ENCODE peak calls at places on chromosomes 12 and 14, in six cellular contexts. U is endodermal cell, G is cardiac muscle cell, R is K562, Y is HCT116, V is gastrocnemius medialis. D is an unnamed sample. For H3K4me1, the result is how much of the 10 kb centered on the place peaks cover.

GRCh38 chr14:100108042-100108825 is 43.0 kb downstream of the EVL start:
- DNase-seq in U (peak), G (peak), R (peak), Y (peak), V (peak), D (peak)

GRCh38 chr12:107288414-107289125 is 195.2 kb upstream of the CRY1 start:
- DNase-seq in U (no peak), G (no peak), R (no peak), Y (no peak), V (no peak), D (peak)

GRCh38 chr14:101968186-101968585 is 3.8 kb downstream of the DYNC1H1 start:
- DNase-seq in U (no peak), G (no peak), R (no peak), Y (no peak), V (no peak), D (no peak)

GRCh38 chr12:129332286-129332685 is 479.0 kb downstream of the GLT1D1 start:
- DNase-seq in U (no peak), G (no peak), R (no peak), Y (no peak), V (no peak), D (no peak)

GRCh38 chr12:72189266-72189665 is 82.9 kb upstream of the TRHDE start:
- DNase-seq in U (no peak), G (no peak), R (no peak), Y (no peak), V (no peak), D (no peak)

GRCh38 chr14:105047283-105048016 is 17.8 kb downstream of the GPR132 start:
- DNase-seq in U (no peak), G (no peak), R (no peak), Y (no peak), V (no peak), D (no peak)

GRCh38 chr14:101596742-101597141 is 35.4 kb downstream of the DIO3 start:
- DNase-seq in U (no peak), G (no peak), R (no peak), Y (no peak), V (no peak), D (no peak)

GRCh38 chr12:24822121-24822899 is 126.6 kb downstream of the BCAT1 start:
- DNase-seq in U (no peak), G (peak), R (no peak), Y (no peak), V (no peak), D (no peak)

GRCh38 chr12:124397807-124398577 is 103.1 kb downstream of the RFLNA start:
- DNase-seq in U (no peak), G (peak), R (peak), Y (no peak), V (peak), D (peak)

GRCh38 chr12:101743242-101743641 is 4.0 kb upstream of the SYCP3 start:
- DNase-seq in U (no peak), G (no peak), R (no peak), Y (no peak), V (no peak), D (no peak)

GRCh38 chr14:30243805-30244204 is 315.2 kb upstream of the G2E3 start:
- DNase-seq in U (no peak), G (peak), R (no peak), Y (no peak), V (no peak), D (no peak)

GRCh38 chr14:31391473-31391872 is 28.9 kb downstream of the HEATR5A start:
- DNase-seq in U (no peak), G (no peak), R (no peak), Y (no peak), V (no peak), D (no peak)

DNA sequence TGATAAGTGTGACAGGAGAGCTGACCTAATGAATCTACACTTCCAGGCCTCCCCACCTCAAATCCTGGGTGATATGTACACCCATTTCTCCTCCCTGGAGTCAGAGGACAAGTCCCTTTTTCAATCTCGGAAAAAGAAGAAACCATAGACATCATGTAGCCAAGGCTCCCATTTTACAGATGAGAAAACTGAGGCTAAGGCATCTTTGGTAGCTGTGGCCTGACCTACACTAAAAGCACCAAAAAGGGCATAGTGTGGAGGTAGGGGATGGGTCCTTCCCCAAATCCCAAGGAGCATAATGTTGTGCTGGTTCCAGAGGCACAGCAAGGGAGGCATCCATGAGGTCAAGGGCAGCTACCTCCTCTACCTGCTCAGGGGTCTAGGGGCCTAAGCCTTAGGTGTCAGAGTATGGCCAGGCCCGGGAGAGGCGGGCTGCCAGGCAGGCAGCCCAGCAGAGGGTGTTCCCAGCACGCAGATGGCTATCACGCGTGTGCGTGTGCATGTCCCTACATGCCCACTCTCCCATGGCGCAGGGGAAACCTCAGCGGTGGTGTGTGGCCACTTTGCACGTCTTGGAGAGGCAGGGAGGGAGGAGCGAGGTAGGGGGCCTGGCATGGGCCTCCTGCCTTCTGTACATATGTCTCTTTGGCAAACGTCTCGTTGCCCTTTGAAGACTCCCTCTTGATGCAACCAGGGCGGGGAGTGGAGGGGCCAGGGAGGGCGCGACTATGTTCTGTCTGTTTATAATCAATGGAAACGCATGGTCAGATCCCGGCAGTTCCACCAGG is 2.5 kb downstream of the PGF start:
- DNase-seq in U (no peak), G (no peak), R (no peak), Y (no peak), V (no peak), D (no peak)
- H3K4me3 ChIP-seq in U (no peak), G (no peak), R (no peak), Y (no peak), V (peak), D (no peak)

DNA sequence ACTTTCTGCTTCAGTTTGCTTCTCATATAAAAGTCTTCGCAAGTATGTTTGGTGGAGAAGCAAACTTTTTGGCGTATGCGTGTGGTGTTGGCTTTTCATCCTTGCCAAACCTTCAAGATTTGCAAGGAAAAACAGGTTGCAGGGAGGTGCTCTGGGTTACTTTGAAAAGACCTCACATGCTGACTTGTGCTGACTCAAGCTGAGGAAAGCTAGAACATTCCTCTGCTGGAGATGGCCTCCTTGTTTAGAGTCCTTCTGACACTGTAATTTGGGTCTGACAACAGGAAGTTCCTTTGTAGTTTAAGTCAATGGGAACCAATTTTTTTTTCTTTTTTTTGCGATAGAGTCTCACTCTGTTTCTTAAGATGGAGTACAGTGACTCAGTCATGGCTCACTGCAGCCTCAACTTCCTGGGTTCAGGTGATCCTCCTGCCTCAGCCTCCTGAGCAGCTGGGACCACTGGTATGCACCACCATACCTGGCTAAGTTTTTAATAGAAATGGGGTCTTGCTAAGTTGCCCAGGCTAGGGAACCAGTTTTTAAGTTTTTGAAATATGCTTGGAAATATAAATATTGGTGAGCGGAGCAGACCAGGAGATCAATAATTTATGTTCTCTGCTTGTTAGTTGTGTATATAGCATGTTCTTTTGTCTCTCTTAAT is 2.6 kb upstream of the ACACB start:
- DNase-seq in U (no peak), G (no peak), R (no peak), Y (no peak), V (no peak), D (peak)
- TF ChIP-seq CTCF in U (no peak), G (no peak), R (no peak), Y (no peak), V (no peak), D (no peak)

GRCh38 chr12:76275511-76276093 is 72.6 kb downstream of the BBS10 start:
- DNase-seq in U (peak), G (peak), R (no peak), Y (no peak), V (no peak), D (no peak)
- H3K4me1 ChIP-seq in U (under half), G (under half), R (under half), Y (under half), V (under half), D (under half)

GRCh38 chr14:28494196-28494595 is 272.4 kb upstream of the FOXG1 start:
- DNase-seq in U (no peak), G (no peak), R (no peak), Y (no peak), V (no peak), D (no peak)
- H3K4me3 ChIP-seq in U (peak), G (no peak), R (no peak), Y (no peak), V (no peak), D (no peak)

DNA sequence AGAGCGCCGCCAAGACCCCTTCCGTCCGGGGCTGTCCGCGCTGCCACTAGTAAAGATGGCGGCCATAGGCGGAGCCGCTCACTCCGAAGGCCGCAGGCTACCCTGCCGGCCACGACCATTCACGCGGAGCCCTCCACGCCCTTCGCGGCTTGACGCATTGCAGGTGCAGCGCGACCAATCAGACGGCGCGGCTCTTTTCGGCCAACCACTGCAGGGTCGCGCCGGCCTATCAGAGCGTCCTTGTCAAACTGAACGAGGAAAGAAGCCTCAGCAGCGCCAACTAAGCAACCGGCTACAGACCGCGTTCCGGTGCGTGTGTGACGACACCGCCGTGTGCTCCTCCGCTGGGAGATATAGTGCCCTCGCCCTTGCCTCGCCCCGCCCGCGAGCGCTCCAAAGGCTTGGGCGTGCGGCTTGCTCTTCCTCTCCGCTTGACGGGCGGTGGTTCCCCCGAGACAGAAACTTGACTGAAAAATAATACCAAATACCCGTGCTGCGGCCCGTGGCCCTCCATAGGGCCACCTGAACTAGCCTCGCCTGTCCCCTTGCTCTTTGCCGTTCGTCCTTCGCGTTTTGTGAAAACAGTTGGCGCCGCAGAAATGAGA is 13.6 kb upstream of the CALM1 start:
- DNase-seq in U (peak), G (peak), R (peak), Y (peak), V (peak), D (peak)
- TF ChIP-seq CTCF in U (peak), G (peak), R (no peak), Y (no peak), V (no peak), D (peak)

GRCh38 chr12:105944628-105945027 is 194.1 kb downstream of the NUAK1 start:
- DNase-seq in U (no peak), G (no peak), R (no peak), Y (no peak), V (no peak), D (no peak)
- H3K4me1 ChIP-seq in U (under half), G (under half), R (under half), Y (under half), V (under half), D (under half)

GRCh38 chr14:57863471-57863870 is 2.4 kb downstream of the SLC35F4 start:
- DNase-seq in U (no peak), G (no peak), R (no peak), Y (no peak), V (no peak), D (no peak)

GRCh38 chr14:57866199-57866755 is 385 bp upstream of the SLC35F4 start:
- DNase-seq in U (peak), G (no peak), R (no peak), Y (no peak), V (no peak), D (no peak)

GRCh38 chr14:57865066-57865449 is 834 bp downstream of the SLC35F4 start:
- DNase-seq in U (no peak), G (no peak), R (no peak), Y (no peak), V (no peak), D (no peak)

GRCh38 chr14:57869530-57870088 is 3.7 kb upstream of the SLC35F4 start:
- DNase-seq in U (no peak), G (no peak), R (no peak), Y (no peak), V (no peak), D (peak)

GRCh38 chr14:57865450-57866198 is at the start of gene SLC35F4:
- DNase-seq in U (peak), G (peak), R (peak), Y (no peak), V (no peak), D (peak)
- H3K4me3 ChIP-seq in U (peak), G (peak), R (no peak), Y (no peak), V (peak), D (peak)

DNA sequence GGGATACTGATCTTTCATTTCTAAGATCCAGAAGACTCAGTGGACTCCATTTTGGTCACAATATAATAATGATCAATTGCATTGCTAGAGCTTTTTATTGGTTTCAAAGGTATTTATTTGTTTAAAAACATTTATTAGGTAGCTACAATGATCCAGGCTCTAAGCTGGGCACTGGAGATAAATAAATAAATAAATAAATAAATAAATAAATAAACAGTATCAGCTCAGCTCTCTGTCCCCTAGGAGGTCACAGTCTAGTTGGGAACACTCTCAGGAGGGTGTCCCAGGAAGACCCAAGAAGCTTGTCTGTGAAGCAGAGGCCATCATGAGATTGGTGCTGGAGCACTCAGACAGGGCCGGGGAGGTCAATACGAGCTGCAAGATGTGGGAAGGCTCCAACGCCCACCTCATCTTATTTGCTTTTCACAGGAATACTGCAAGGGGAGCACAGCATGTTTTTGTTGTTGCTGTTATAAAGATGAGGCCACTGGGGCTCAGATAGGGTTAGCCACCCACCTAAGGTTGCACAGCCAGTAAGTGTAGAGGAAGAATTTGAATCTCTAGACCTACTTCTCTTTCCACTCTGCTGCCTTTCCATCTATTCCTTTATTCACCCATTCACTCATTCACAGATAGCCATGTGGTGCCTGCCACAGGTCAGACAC is 15.5 kb downstream of the ASB2 start:
- DNase-seq in U (no peak), G (no peak), R (no peak), Y (no peak), V (no peak), D (no peak)
- TF ChIP-seq CTCF in U (no peak), G (no peak), R (no peak), Y (no peak), V (no peak), D (no peak)

DNA sequence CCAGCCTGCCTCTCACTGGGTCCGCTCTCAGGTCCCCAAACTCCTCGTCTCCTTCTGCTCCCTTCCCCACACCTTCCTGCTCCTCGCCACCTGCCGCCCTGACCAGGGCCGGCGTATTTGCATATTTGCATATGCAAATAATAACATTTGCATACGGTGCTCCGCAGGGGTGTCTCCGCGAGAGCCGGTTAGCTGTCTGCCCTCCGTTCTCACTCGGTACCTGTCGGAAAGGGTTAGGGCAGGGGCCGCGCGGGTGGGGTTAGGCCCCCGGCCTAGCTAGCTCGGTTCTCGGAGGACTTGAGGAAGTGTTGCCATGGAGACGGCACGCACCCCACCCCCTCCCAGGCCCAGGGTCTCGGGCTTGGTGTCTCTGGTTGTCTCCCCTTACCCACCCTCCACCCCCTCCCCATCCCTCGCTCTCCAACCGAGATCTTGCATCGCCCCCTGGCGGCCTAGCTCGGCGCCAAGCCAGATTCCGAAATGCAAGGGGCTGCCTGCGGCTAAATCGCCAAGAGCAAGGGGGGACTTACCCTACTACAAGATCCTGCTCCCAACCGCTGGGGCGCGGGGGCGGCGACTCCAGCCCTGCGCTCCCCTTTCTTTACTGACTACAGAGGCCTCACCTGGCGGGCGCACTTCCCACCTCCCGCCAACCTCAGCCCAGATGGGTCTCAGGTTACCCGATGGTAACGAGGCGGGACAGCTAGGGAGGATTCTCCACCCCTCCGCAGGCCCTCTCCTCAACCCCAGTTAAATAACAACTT is 8.1 kb downstream of the STAC3 start:
- DNase-seq in U (peak), G (peak), R (peak), Y (peak), V (peak), D (peak)
- H3K4me1 ChIP-seq in U (under half), G (under half), R (half or more), Y (half or more), V (half or more), D (half or more)